ENCODE peak calls at places on chromosomes 1 and 21, in eight cellular contexts. N is activated T-cell treated with anti-CD3 and anti-CD28 coated beads, Interleukin-2, amount 50 U/mL, for 72 hours; F is HCT116; K is amygdala; H is H1; B is lower leg skin; O is fibroblast of mammary gland; G is foreskin fibroblast. U is an unnamed sample.

GRCh38 chr1:200029035-200029623 is 1.6 kb downstream of the NR5A2 start:
- DNase-seq in N (no peak), F (peak), K (no peak), H (no peak), B (no peak), O (no peak), G (peak), U (no peak)

GRCh38 chr1:56378376-56379070 is 200.8 kb downstream of the PLPP3 start:
- DNase-seq in N (no peak), F (no peak), K (no peak), H (no peak), B (no peak), O (no peak), G (peak), U (no peak)

GRCh38 chr1:13751458-13751871 is 51.5 kb downstream of the PRDM2 start:
- DNase-seq in N (no peak), F (no peak), K (no peak), H (no peak), B (no peak), O (no peak), G (peak), U (no peak)

GRCh38 chr1:156386949-156387898 is 18.2 kb downstream of the RHBG start:
- DNase-seq in N (no peak), F (no peak), K (no peak), H (no peak), B (no peak), O (no peak), G (no peak), U (no peak)

GRCh38 chr1:207454046-207454964 is at the start of gene CR2:
- DNase-seq in N (peak), F (peak), K (no peak), H (peak), B (no peak), O (no peak), G (peak), U (no peak)

GRCh38 chr21:45110873-45111624 is 36.7 kb downstream of the ADARB1 start:
- DNase-seq in N (no peak), F (no peak), K (no peak), H (no peak), B (no peak), O (no peak), G (no peak), U (peak)

GRCh38 chr1:39204441-39205081 is at the start of gene MACF1:
- DNase-seq in N (peak), F (no peak), K (peak), H (no peak), B (peak), O (peak), G (peak), U (no peak)

GRCh38 chr1:165442653-165443052 is 2.3 kb downstream of the RXRG start:
- DNase-seq in N (no peak), F (no peak), K (no peak), H (no peak), B (no peak), O (no peak), G (no peak), U (no peak)

GRCh38 chr1:21280011-21280471 is 10.2 kb downstream of the ECE1 start:
- DNase-seq in N (no peak), F (no peak), K (no peak), H (no peak), B (no peak), O (no peak), G (peak), U (no peak)

GRCh38 chr1:65894738-65895605 is 102.3 kb downstream of the PDE4B start:
- DNase-seq in N (no peak), F (no peak), K (no peak), H (no peak), B (no peak), O (no peak), G (no peak), U (no peak)

GRCh38 chr1:205453466-205453865 is 2.4 kb downstream of the BLACAT1 start:
- DNase-seq in N (no peak), F (no peak), K (no peak), H (no peak), B (no peak), O (no peak), G (no peak), U (no peak)

GRCh38 chr21:17512245-17513213 is at the start of gene CXADR:
- DNase-seq in N (peak), F (peak), K (peak), H (peak), B (peak), O (no peak), G (peak), U (no peak)

GRCh38 chr1:194067772-194068171 is 881.4 kb upstream of the B3GALT2 start:
- DNase-seq in N (no peak), F (no peak), K (no peak), H (no peak), B (no peak), O (no peak), G (peak), U (no peak)

GRCh38 chr1:207304710-207305151 is 16.7 kb upstream of the CD55 start:
- DNase-seq in N (no peak), F (peak), K (no peak), H (no peak), B (no peak), O (peak), G (peak), U (no peak)

GRCh38 chr21:46110499-46111192 is 12.7 kb downstream of the COL6A2 start:
- DNase-seq in N (no peak), F (no peak), K (no peak), H (no peak), B (peak), O (peak), G (peak), U (no peak)

GRCh38 chr1:178580096-178580495 is 67.2 kb downstream of the TEX35 start:
- DNase-seq in N (no peak), F (no peak), K (no peak), H (no peak), B (no peak), O (no peak), G (no peak), U (no peak)

GRCh38 chr1:22789356-22789994 is 78.8 kb downstream of the EPHB2 start:
- DNase-seq in N (no peak), F (no peak), K (no peak), H (no peak), B (no peak), O (no peak), G (peak), U (no peak)

GRCh38 chr1:98256700-98257099 is 335.9 kb upstream of the DPYD start:
- DNase-seq in N (no peak), F (no peak), K (no peak), H (no peak), B (no peak), O (no peak), G (no peak), U (no peak)

GRCh38 chr1:236020359-236021000 is 44.4 kb downstream of the NID1 start:
- DNase-seq in N (no peak), F (no peak), K (no peak), H (no peak), B (peak), O (peak), G (peak), U (no peak)

GRCh38 chr1:243471754-243472725 is 216.2 kb downstream of the SDCCAG8 start:
- DNase-seq in N (no peak), F (no peak), K (no peak), H (no peak), B (no peak), O (peak), G (no peak), U (no peak)

GRCh38 chr1:15617874-15618684 is 821 bp downstream of the DDI2 start:
- DNase-seq in N (peak), F (no peak), K (peak), H (no peak), B (peak), O (peak), G (peak), U (no peak)

GRCh38 chr21:25558123-25558522 is 49.2 kb downstream of the MRPL39 start:
- DNase-seq in N (no peak), F (no peak), K (no peak), H (no peak), B (no peak), O (no peak), G (no peak), U (no peak)

GRCh38 chr1:59137968-59138367 is 158.9 kb upstream of the FGGY start:
- DNase-seq in N (no peak), F (no peak), K (no peak), H (no peak), B (no peak), O (no peak), G (no peak), U (no peak)

GRCh38 chr1:236131916-236132315 is 10.4 kb upstream of the GPR137B start:
- DNase-seq in N (no peak), F (no peak), K (no peak), H (no peak), B (no peak), O (no peak), G (no peak), U (no peak)

GRCh38 chr1:232990729-232991128 is 40.3 kb downstream of the NTPCR start:
- DNase-seq in N (no peak), F (no peak), K (no peak), H (no peak), B (no peak), O (no peak), G (no peak), U (no peak)

GRCh38 chr1:12501661-12502060 is 116.3 kb downstream of the DHRS3 start:
- DNase-seq in N (no peak), F (no peak), K (no peak), H (no peak), B (no peak), O (peak), G (peak), U (no peak)

GRCh38 chr1:168089979-168090337 is 46.8 kb downstream of the GPR161 start:
- DNase-seq in N (no peak), F (no peak), K (no peak), H (no peak), B (no peak), O (no peak), G (no peak), U (no peak)